ENCODE peak calls at places on chromosomes 11 and 22, in ten cellular contexts. One of them, this sample, is unnamed.

GRCh38 chr11:110984147-110984546 is 261.4 kb upstream of the POU2AF2 start:
- DNase-seq in type B pancreatic cell: no peak
- DNase-seq in BE2C: no peak
- DNase-seq in A172: peak
- DNase-seq in putamen: no peak
- DNase-seq in germinal center: no peak
- DNase-seq in Right ventricle myocardium superior: no peak
- DNase-seq in foreskin melanocyte: no peak
- DNase-seq in LoVo: peak
- DNase-seq in HFFc6: peak
- DNase-seq in this sample: no peak

GRCh38 chr22:48744967-48745841 is 1082.5 kb downstream of the BRD1 start:
- DNase-seq in BE2C: no peak
- DNase-seq in germinal center: no peak
- DNase-seq in putamen: no peak
- DNase-seq in A172: no peak
- DNase-seq in HFFc6: no peak
- DNase-seq in foreskin melanocyte: no peak
- DNase-seq in LoVo: no peak
- DNase-seq in type B pancreatic cell: no peak
- DNase-seq in Right ventricle myocardium superior: no peak
- DNase-seq in this sample: no peak

GRCh38 chr11:112364962-112365481 is 104.4 kb upstream of the PLET1 start:
- DNase-seq in foreskin melanocyte: no peak
- DNase-seq in type B pancreatic cell: no peak
- DNase-seq in A172: peak
- DNase-seq in Right ventricle myocardium superior: no peak
- DNase-seq in LoVo: no peak
- DNase-seq in HFFc6: peak
- DNase-seq in putamen: no peak
- DNase-seq in BE2C: peak
- DNase-seq in germinal center: no peak
- DNase-seq in this sample: no peak

GRCh38 chr11:19846654-19847330 is 134.2 kb downstream of the NAV2 start:
- DNase-seq in putamen: peak
- DNase-seq in Right ventricle myocardium superior: peak
- DNase-seq in type B pancreatic cell: no peak
- DNase-seq in BE2C: no peak
- DNase-seq in foreskin melanocyte: no peak
- DNase-seq in HFFc6: no peak
- DNase-seq in germinal center: no peak
- DNase-seq in LoVo: no peak
- DNase-seq in A172: no peak
- DNase-seq in this sample: no peak

GRCh38 chr11:62611705-62612365 is 740 bp downstream of the EML3 start:
- DNase-seq in LoVo: no peak
- DNase-seq in germinal center: no peak
- DNase-seq in type B pancreatic cell: no peak
- DNase-seq in putamen: peak
- DNase-seq in A172: no peak
- DNase-seq in BE2C: no peak
- DNase-seq in Right ventricle myocardium superior: peak
- DNase-seq in foreskin melanocyte: no peak
- DNase-seq in HFFc6: peak
- DNase-seq in this sample: no peak

GRCh38 chr11:88508808-88509581 is 171.5 kb upstream of the CTSC start:
- DNase-seq in germinal center: no peak
- DNase-seq in Right ventricle myocardium superior: peak
- DNase-seq in putamen: no peak
- DNase-seq in A172: no peak
- DNase-seq in BE2C: peak
- DNase-seq in type B pancreatic cell: no peak
- DNase-seq in LoVo: no peak
- DNase-seq in HFFc6: no peak
- DNase-seq in foreskin melanocyte: no peak
- DNase-seq in this sample: peak

GRCh38 chr11:116840224-116840745 is 2.9 kb upstream of the APOA1 start:
- DNase-seq in BE2C: no peak
- DNase-seq in A172: no peak
- DNase-seq in putamen: peak
- DNase-seq in type B pancreatic cell: no peak
- DNase-seq in germinal center: no peak
- DNase-seq in Right ventricle myocardium superior: no peak
- DNase-seq in HFFc6: no peak
- DNase-seq in foreskin melanocyte: no peak
- DNase-seq in LoVo: no peak
- DNase-seq in this sample: no peak

GRCh38 chr11:132206993-132207392 is 836.6 kb downstream of the NTM start:
- DNase-seq in type B pancreatic cell: no peak
- DNase-seq in germinal center: no peak
- DNase-seq in Right ventricle myocardium superior: no peak
- DNase-seq in foreskin melanocyte: no peak
- DNase-seq in BE2C: no peak
- DNase-seq in HFFc6: no peak
- DNase-seq in putamen: no peak
- DNase-seq in LoVo: no peak
- DNase-seq in A172: no peak
- DNase-seq in this sample: no peak

GRCh38 chr11:47083913-47084312 is 92.8 kb downstream of the ARFGAP2 start:
- DNase-seq in type B pancreatic cell: no peak
- DNase-seq in Right ventricle myocardium superior: no peak
- DNase-seq in A172: peak
- DNase-seq in foreskin melanocyte: peak
- DNase-seq in HFFc6: peak
- DNase-seq in germinal center: no peak
- DNase-seq in LoVo: no peak
- DNase-seq in BE2C: no peak
- DNase-seq in putamen: no peak
- DNase-seq in this sample: no peak

GRCh38 chr11:44016546-44017442 is 31.0 kb upstream of the ACCSL start:
- DNase-seq in germinal center: no peak
- DNase-seq in type B pancreatic cell: peak
- DNase-seq in LoVo: no peak
- DNase-seq in Right ventricle myocardium superior: no peak
- DNase-seq in HFFc6: no peak
- DNase-seq in foreskin melanocyte: no peak
- DNase-seq in putamen: no peak
- DNase-seq in BE2C: no peak
- DNase-seq in A172: no peak
- DNase-seq in this sample: no peak

GRCh38 chr11:119694334-119694733 is 34.7 kb downstream of the NECTIN1 start:
- DNase-seq in Right ventricle myocardium superior: no peak
- DNase-seq in HFFc6: no peak
- DNase-seq in A172: no peak
- DNase-seq in germinal center: no peak
- DNase-seq in type B pancreatic cell: no peak
- DNase-seq in putamen: no peak
- DNase-seq in foreskin melanocyte: no peak
- DNase-seq in LoVo: peak
- DNase-seq in BE2C: no peak
- DNase-seq in this sample: no peak

GRCh38 chr22:46915978-46916730 is 153.7 kb downstream of the TBC1D22A start:
- DNase-seq in foreskin melanocyte: no peak
- DNase-seq in putamen: no peak
- DNase-seq in type B pancreatic cell: peak
- DNase-seq in LoVo: no peak
- DNase-seq in HFFc6: no peak
- DNase-seq in A172: no peak
- DNase-seq in BE2C: no peak
- DNase-seq in germinal center: no peak
- DNase-seq in Right ventricle myocardium superior: no peak
- DNase-seq in this sample: no peak

GRCh38 chr11:69984457-69985261 is 93.5 kb upstream of the ANO1 start:
- DNase-seq in type B pancreatic cell: no peak
- DNase-seq in A172: no peak
- DNase-seq in germinal center: no peak
- DNase-seq in LoVo: no peak
- DNase-seq in HFFc6: no peak
- DNase-seq in Right ventricle myocardium superior: no peak
- DNase-seq in BE2C: no peak
- DNase-seq in foreskin melanocyte: no peak
- DNase-seq in putamen: no peak
- DNase-seq in this sample: no peak

GRCh38 chr11:106133529-106133928 is 56.1 kb downstream of the AASDHPPT start:
- DNase-seq in HFFc6: no peak
- DNase-seq in germinal center: no peak
- DNase-seq in A172: no peak
- DNase-seq in foreskin melanocyte: no peak
- DNase-seq in type B pancreatic cell: no peak
- DNase-seq in LoVo: no peak
- DNase-seq in Right ventricle myocardium superior: no peak
- DNase-seq in BE2C: no peak
- DNase-seq in putamen: no peak
- DNase-seq in this sample: no peak

GRCh38 chr22:26713823-26714449 is 56.5 kb downstream of the MIAT start:
- DNase-seq in type B pancreatic cell: no peak
- DNase-seq in A172: peak
- DNase-seq in germinal center: no peak
- DNase-seq in LoVo: no peak
- DNase-seq in BE2C: no peak
- DNase-seq in Right ventricle myocardium superior: no peak
- DNase-seq in foreskin melanocyte: no peak
- DNase-seq in putamen: no peak
- DNase-seq in HFFc6: peak
- DNase-seq in this sample: no peak

GRCh38 chr11:75325713-75326438 is 25.6 kb downstream of the ARRB1 start:
- DNase-seq in A172: peak
- DNase-seq in germinal center: no peak
- DNase-seq in LoVo: no peak
- DNase-seq in Right ventricle myocardium superior: peak
- DNase-seq in putamen: peak
- DNase-seq in type B pancreatic cell: no peak
- DNase-seq in BE2C: peak
- DNase-seq in foreskin melanocyte: no peak
- DNase-seq in HFFc6: peak
- DNase-seq in this sample: peak

GRCh38 chr11:8342821-8343681 is 79.4 kb upstream of the LMO1 start:
- DNase-seq in Right ventricle myocardium superior: no peak
- DNase-seq in LoVo: no peak
- DNase-seq in A172: peak
- DNase-seq in HFFc6: no peak
- DNase-seq in putamen: no peak
- DNase-seq in type B pancreatic cell: no peak
- DNase-seq in germinal center: peak
- DNase-seq in foreskin melanocyte: no peak
- DNase-seq in BE2C: peak
- DNase-seq in this sample: no peak

GRCh38 chr11:105468154-105468553 is 141.7 kb upstream of the GRIA4 start:
- DNase-seq in BE2C: peak
- DNase-seq in HFFc6: no peak
- DNase-seq in germinal center: no peak
- DNase-seq in type B pancreatic cell: no peak
- DNase-seq in putamen: no peak
- DNase-seq in foreskin melanocyte: no peak
- DNase-seq in LoVo: no peak
- DNase-seq in Right ventricle myocardium superior: no peak
- DNase-seq in A172: no peak
- DNase-seq in this sample: no peak

GRCh38 chr11:2516276-2517015 is 71.6 kb downstream of the KCNQ1 start:
- DNase-seq in BE2C: no peak
- DNase-seq in Right ventricle myocardium superior: no peak
- DNase-seq in type B pancreatic cell: no peak
- DNase-seq in A172: no peak
- DNase-seq in HFFc6: no peak
- DNase-seq in LoVo: no peak
- DNase-seq in germinal center: no peak
- DNase-seq in putamen: no peak
- DNase-seq in foreskin melanocyte: no peak
- DNase-seq in this sample: no peak

GRCh38 chr22:46618667-46619066 is 1.5 kb upstream of the GRAMD4 start:
- DNase-seq in type B pancreatic cell: no peak
- DNase-seq in germinal center: no peak
- DNase-seq in HFFc6: no peak
- DNase-seq in putamen: no peak
- DNase-seq in Right ventricle myocardium superior: peak
- DNase-seq in foreskin melanocyte: no peak
- DNase-seq in A172: no peak
- DNase-seq in LoVo: no peak
- DNase-seq in BE2C: no peak
- DNase-seq in this sample: peak

GRCh38 chr22:39617761-39618757 is 47.5 kb downstream of the CACNA1I start:
- DNase-seq in type B pancreatic cell: no peak
- DNase-seq in foreskin melanocyte: no peak
- DNase-seq in germinal center: no peak
- DNase-seq in BE2C: no peak
- DNase-seq in A172: no peak
- DNase-seq in putamen: peak
- DNase-seq in LoVo: no peak
- DNase-seq in Right ventricle myocardium superior: no peak
- DNase-seq in HFFc6: no peak
- DNase-seq in this sample: peak

GRCh38 chr11:35590412-35590811 is 27.8 kb upstream of the FJX1 start:
- DNase-seq in Right ventricle myocardium superior: no peak
- DNase-seq in BE2C: no peak
- DNase-seq in foreskin melanocyte: no peak
- DNase-seq in A172: peak
- DNase-seq in putamen: no peak
- DNase-seq in HFFc6: peak
- DNase-seq in germinal center: no peak
- DNase-seq in LoVo: no peak
- DNase-seq in type B pancreatic cell: no peak
- DNase-seq in this sample: no peak

GRCh38 chr11:66291303-66291705 is 390 bp upstream of the TMEM151A start:
- DNase-seq in putamen: no peak
- DNase-seq in Right ventricle myocardium superior: no peak
- DNase-seq in BE2C: no peak
- DNase-seq in foreskin melanocyte: no peak
- DNase-seq in A172: no peak
- DNase-seq in type B pancreatic cell: no peak
- DNase-seq in LoVo: no peak
- DNase-seq in HFFc6: no peak
- DNase-seq in germinal center: no peak
- DNase-seq in this sample: no peak

GRCh38 chr11:70826950-70827349 is 425.4 kb downstream of the SHANK2 start:
- DNase-seq in HFFc6: no peak
- DNase-seq in foreskin melanocyte: no peak
- DNase-seq in type B pancreatic cell: no peak
- DNase-seq in germinal center: no peak
- DNase-seq in LoVo: no peak
- DNase-seq in A172: no peak
- DNase-seq in putamen: no peak
- DNase-seq in Right ventricle myocardium superior: no peak
- DNase-seq in BE2C: no peak
- DNase-seq in this sample: no peak

GRCh38 chr11:64947202-64947814 is 11.6 kb upstream of the GPHA2 start:
- DNase-seq in A172: no peak
- DNase-seq in HFFc6: peak
- DNase-seq in germinal center: no peak
- DNase-seq in Right ventricle myocardium superior: no peak
- DNase-seq in putamen: no peak
- DNase-seq in type B pancreatic cell: no peak
- DNase-seq in foreskin melanocyte: peak
- DNase-seq in BE2C: no peak
- DNase-seq in LoVo: no peak
- DNase-seq in this sample: no peak

GRCh38 chr11:1230121-1230455 is 7.2 kb downstream of the MUC5B start:
- DNase-seq in putamen: no peak
- DNase-seq in type B pancreatic cell: no peak
- DNase-seq in germinal center: no peak
- DNase-seq in HFFc6: no peak
- DNase-seq in BE2C: no peak
- DNase-seq in Right ventricle myocardium superior: peak
- DNase-seq in A172: no peak
- DNase-seq in foreskin melanocyte: no peak
- DNase-seq in LoVo: no peak
- DNase-seq in this sample: no peak

GRCh38 chr11:133782116-133782725 is 63.1 kb downstream of the SPATA19 start:
- DNase-seq in type B pancreatic cell: no peak
- DNase-seq in putamen: no peak
- DNase-seq in foreskin melanocyte: no peak
- DNase-seq in BE2C: no peak
- DNase-seq in germinal center: no peak
- DNase-seq in HFFc6: no peak
- DNase-seq in Right ventricle myocardium superior: no peak
- DNase-seq in A172: no peak
- DNase-seq in LoVo: no peak
- DNase-seq in this sample: no peak

GRCh38 chr11:84261707-84262106 is 975.5 kb upstream of the CCDC90B start:
- DNase-seq in LoVo: no peak
- DNase-seq in BE2C: peak
- DNase-seq in putamen: no peak
- DNase-seq in type B pancreatic cell: no peak
- DNase-seq in germinal center: no peak
- DNase-seq in foreskin melanocyte: peak
- DNase-seq in Right ventricle myocardium superior: no peak
- DNase-seq in A172: peak
- DNase-seq in HFFc6: no peak
- DNase-seq in this sample: no peak

This sample was measured in left lung.